ENCODE peak calls at places on chromosomes 1 and 21, in six cellular contexts. One of them, this sample, is unnamed.
A peak's percentile ranks its signal among the peaks of the same experiment; 100 is the strongest.

GRCh38 chr1:210627740-210628139 is 299.0 kb downstream of the HHAT start:
- DNase-seq in tibial artery: no peak
- DNase-seq in body of pancreas: no peak
- DNase-seq in astrocyte of the cerebellum: no peak
- DNase-seq in fibroblast of lung: no peak
- DNase-seq in fibroblast of pulmonary artery: no peak
- DNase-seq in this sample: no peak

GRCh38 chr1:73593379-73593778 is 604.6 kb downstream of the LRRIQ3 start:
- DNase-seq in tibial artery: no peak
- DNase-seq in body of pancreas: peak; percentile 32
- DNase-seq in astrocyte of the cerebellum: peak; percentile 49
- DNase-seq in fibroblast of lung: peak; percentile 13
- DNase-seq in fibroblast of pulmonary artery: peak; percentile 20
- DNase-seq in this sample: no peak

GRCh38 chr21:45818276-45818903 is 163.2 kb upstream of the COL6A1 start:
- DNase-seq in tibial artery: peak; percentile 11
- DNase-seq in body of pancreas: no peak
- DNase-seq in astrocyte of the cerebellum: peak; percentile 39
- DNase-seq in fibroblast of lung: peak; percentile 75
- DNase-seq in fibroblast of pulmonary artery: peak; percentile 81
- DNase-seq in this sample: peak; percentile 67

GRCh38 chr1:230073371-230074035 is 6.5 kb downstream of the GALNT2 start:
- DNase-seq in tibial artery: no peak
- DNase-seq in body of pancreas: no peak
- DNase-seq in astrocyte of the cerebellum: no peak
- DNase-seq in fibroblast of lung: peak; percentile 67
- DNase-seq in fibroblast of pulmonary artery: no peak
- DNase-seq in this sample: no peak

GRCh38 chr1:31013187-31013864 is 52.2 kb downstream of the PUM1 start:
- DNase-seq in tibial artery: no peak
- DNase-seq in body of pancreas: no peak
- DNase-seq in astrocyte of the cerebellum: no peak
- DNase-seq in fibroblast of lung: peak; percentile 39
- DNase-seq in fibroblast of pulmonary artery: peak; percentile 45
- DNase-seq in this sample: no peak

GRCh38 chr1:33170351-33171274 is 11.2 kb downstream of the TRIM62 start:
- DNase-seq in tibial artery: peak; percentile 49
- DNase-seq in body of pancreas: no peak
- DNase-seq in astrocyte of the cerebellum: no peak
- DNase-seq in fibroblast of lung: no peak
- DNase-seq in fibroblast of pulmonary artery: no peak
- DNase-seq in this sample: no peak

GRCh38 chr1:9183898-9184297 is 50.7 kb upstream of the H6PD start:
- DNase-seq in tibial artery: no peak
- DNase-seq in body of pancreas: no peak
- DNase-seq in astrocyte of the cerebellum: no peak
- DNase-seq in fibroblast of lung: no peak
- DNase-seq in fibroblast of pulmonary artery: no peak
- DNase-seq in this sample: no peak

GRCh38 chr1:67390041-67390887 is 39.9 kb downstream of the SERBP1 start:
- DNase-seq in tibial artery: no peak
- DNase-seq in body of pancreas: no peak
- DNase-seq in astrocyte of the cerebellum: peak; percentile 97
- DNase-seq in fibroblast of lung: no peak
- DNase-seq in fibroblast of pulmonary artery: peak; percentile 64
- DNase-seq in this sample: no peak

GRCh38 chr1:202627841-202628565 is 82.3 kb downstream of the SYT2 start:
- DNase-seq in tibial artery: no peak
- DNase-seq in body of pancreas: no peak
- DNase-seq in astrocyte of the cerebellum: no peak
- DNase-seq in fibroblast of lung: no peak
- DNase-seq in fibroblast of pulmonary artery: no peak
- DNase-seq in this sample: no peak

GRCh38 chr1:185560760-185561159 is 173.4 kb upstream of the HMCN1 start:
- DNase-seq in tibial artery: no peak
- DNase-seq in body of pancreas: no peak
- DNase-seq in astrocyte of the cerebellum: no peak
- DNase-seq in fibroblast of lung: no peak
- DNase-seq in fibroblast of pulmonary artery: no peak
- DNase-seq in this sample: no peak

GRCh38 chr1:40903106-40903505 is 40.9 kb upstream of the CITED4 start:
- DNase-seq in tibial artery: no peak
- DNase-seq in body of pancreas: no peak
- DNase-seq in astrocyte of the cerebellum: no peak
- DNase-seq in fibroblast of lung: no peak
- DNase-seq in fibroblast of pulmonary artery: no peak
- DNase-seq in this sample: no peak

GRCh38 chr1:54715493-54716298 is at the start of gene TTC4:
- DNase-seq in tibial artery: peak; percentile 89
- DNase-seq in body of pancreas: peak; percentile 80
- DNase-seq in astrocyte of the cerebellum: peak; percentile 39
- DNase-seq in fibroblast of lung: peak; percentile 79
- DNase-seq in fibroblast of pulmonary artery: peak; percentile 79
- DNase-seq in this sample: peak; percentile 36

GRCh38 chr1:162212713-162213112 is 143.2 kb downstream of the NOS1AP start:
- DNase-seq in tibial artery: no peak
- DNase-seq in body of pancreas: no peak
- DNase-seq in astrocyte of the cerebellum: no peak
- DNase-seq in fibroblast of lung: no peak
- DNase-seq in fibroblast of pulmonary artery: no peak
- DNase-seq in this sample: no peak

GRCh38 chr1:146012703-146013565 is 8.6 kb downstream of the HJV start:
- DNase-seq in tibial artery: no peak
- DNase-seq in body of pancreas: peak; percentile 76
- DNase-seq in astrocyte of the cerebellum: peak; percentile 77
- DNase-seq in fibroblast of lung: peak; percentile 88
- DNase-seq in fibroblast of pulmonary artery: peak; percentile 88
- DNase-seq in this sample: peak; percentile 76

GRCh38 chr1:105838071-105838470 is 1218.4 kb upstream of the PRMT6 start:
- DNase-seq in tibial artery: no peak
- DNase-seq in body of pancreas: no peak
- DNase-seq in astrocyte of the cerebellum: no peak
- DNase-seq in fibroblast of lung: no peak
- DNase-seq in fibroblast of pulmonary artery: no peak
- DNase-seq in this sample: no peak

GRCh38 chr1:10682449-10683365 is 113.7 kb downstream of the CASZ1 start:
- DNase-seq in tibial artery: no peak
- DNase-seq in body of pancreas: no peak
- DNase-seq in astrocyte of the cerebellum: no peak
- DNase-seq in fibroblast of lung: no peak
- DNase-seq in fibroblast of pulmonary artery: no peak
- DNase-seq in this sample: no peak

GRCh38 chr1:182143825-182144661 is 82.5 kb upstream of the ZNF648 start:
- DNase-seq in tibial artery: peak; percentile 94
- DNase-seq in body of pancreas: peak; percentile 80
- DNase-seq in astrocyte of the cerebellum: peak; percentile 24
- DNase-seq in fibroblast of lung: peak; percentile 90
- DNase-seq in fibroblast of pulmonary artery: peak; percentile 80
- DNase-seq in this sample: peak; percentile 67

GRCh38 chr1:44485229-44485932 is 80.3 kb downstream of the RNF220 start:
- DNase-seq in tibial artery: no peak
- DNase-seq in body of pancreas: peak; percentile 38
- DNase-seq in astrocyte of the cerebellum: peak; percentile 37
- DNase-seq in fibroblast of lung: peak; percentile 86
- DNase-seq in fibroblast of pulmonary artery: peak; percentile 94
- DNase-seq in this sample: peak; percentile 19

GRCh38 chr1:12173631-12174121 is 6.9 kb downstream of the TNFRSF1B start:
- DNase-seq in tibial artery: peak; percentile 80
- DNase-seq in body of pancreas: peak; percentile 77
- DNase-seq in astrocyte of the cerebellum: no peak
- DNase-seq in fibroblast of lung: no peak
- DNase-seq in fibroblast of pulmonary artery: no peak
- DNase-seq in this sample: no peak

GRCh38 chr1:246795094-246795671 is 71.0 kb downstream of the SCCPDH start:
- DNase-seq in tibial artery: peak; percentile 56
- DNase-seq in body of pancreas: no peak
- DNase-seq in astrocyte of the cerebellum: no peak
- DNase-seq in fibroblast of lung: no peak
- DNase-seq in fibroblast of pulmonary artery: no peak
- DNase-seq in this sample: no peak

GRCh38 chr1:212401042-212401441 is 13.6 kb downstream of the PACC1 start:
- DNase-seq in tibial artery: no peak
- DNase-seq in body of pancreas: no peak
- DNase-seq in astrocyte of the cerebellum: no peak
- DNase-seq in fibroblast of lung: no peak
- DNase-seq in fibroblast of pulmonary artery: no peak
- DNase-seq in this sample: no peak
- TF ChIP-seq CTCF in tibial artery: no peak
- TF ChIP-seq CTCF in body of pancreas: no peak
- TF ChIP-seq CTCF in astrocyte of the cerebellum: no peak
- TF ChIP-seq CTCF in fibroblast of lung: no peak
- TF ChIP-seq CTCF in fibroblast of pulmonary artery: no peak
- TF ChIP-seq CTCF in this sample: no peak

GRCh38 chr1:221449801-221450470 is 292.0 kb downstream of the DUSP10 start:
- DNase-seq in tibial artery: no peak
- DNase-seq in body of pancreas: no peak
- DNase-seq in astrocyte of the cerebellum: no peak
- DNase-seq in fibroblast of lung: no peak
- DNase-seq in fibroblast of pulmonary artery: peak; percentile 56
- DNase-seq in this sample: no peak
- H3K4me3 ChIP-seq in tibial artery: no peak overlapping the region
- H3K4me3 ChIP-seq in body of pancreas: no peak overlapping the region
- H3K4me3 ChIP-seq in astrocyte of the cerebellum: no peak overlapping the region
- H3K4me3 ChIP-seq in fibroblast of lung: no peak overlapping the region
- H3K4me3 ChIP-seq in fibroblast of pulmonary artery: no peak overlapping the region
- H3K4me3 ChIP-seq in this sample: no peak overlapping the region

DNA sequence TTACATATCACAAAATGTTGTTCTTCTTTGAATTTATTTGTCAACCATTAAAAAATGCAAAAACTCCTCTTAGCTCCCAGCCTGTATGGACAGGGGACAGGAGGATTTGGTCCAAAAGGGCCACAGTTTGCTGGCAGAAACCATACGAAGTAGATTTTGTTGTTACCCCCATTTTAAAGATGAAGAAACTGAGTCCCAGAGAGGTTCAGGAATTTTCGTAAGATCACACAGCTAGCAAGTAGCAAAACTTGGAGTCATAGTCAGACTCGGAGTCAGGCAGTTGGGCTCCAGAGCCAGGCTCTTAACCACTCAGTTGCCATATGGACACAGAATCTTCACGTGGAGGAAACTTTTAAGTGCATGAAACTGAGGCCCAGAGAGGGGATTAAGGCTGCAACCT is 91.4 kb downstream of the TAS1R2 start:
- DNase-seq in tibial artery: peak; percentile 32
- DNase-seq in body of pancreas: no peak
- DNase-seq in astrocyte of the cerebellum: no peak
- DNase-seq in fibroblast of lung: no peak
- DNase-seq in fibroblast of pulmonary artery: no peak
- DNase-seq in this sample: no peak
- TF ChIP-seq CTCF in tibial artery: no peak
- TF ChIP-seq CTCF in body of pancreas: no peak
- TF ChIP-seq CTCF in astrocyte of the cerebellum: no peak
- TF ChIP-seq CTCF in fibroblast of lung: no peak
- TF ChIP-seq CTCF in fibroblast of pulmonary artery: no peak
- TF ChIP-seq CTCF in this sample: no peak

GRCh38 chr1:192831706-192832355 is 23.0 kb downstream of the RGS2 start:
- DNase-seq in tibial artery: no peak
- DNase-seq in body of pancreas: no peak
- DNase-seq in astrocyte of the cerebellum: no peak
- DNase-seq in fibroblast of lung: no peak
- DNase-seq in fibroblast of pulmonary artery: peak; percentile 33
- DNase-seq in this sample: no peak

GRCh38 chr1:192830596-192831241 is 21.9 kb downstream of the RGS2 start:
- DNase-seq in tibial artery: no peak
- DNase-seq in body of pancreas: no peak
- DNase-seq in astrocyte of the cerebellum: no peak
- DNase-seq in fibroblast of lung: no peak
- DNase-seq in fibroblast of pulmonary artery: peak; percentile 17
- DNase-seq in this sample: no peak

GRCh38 chr1:192832492-192832891 is 23.7 kb downstream of the RGS2 start:
- DNase-seq in tibial artery: no peak
- DNase-seq in body of pancreas: no peak
- DNase-seq in astrocyte of the cerebellum: no peak
- DNase-seq in fibroblast of lung: no peak
- DNase-seq in fibroblast of pulmonary artery: no peak
- DNase-seq in this sample: no peak

GRCh38 chr1:192824511-192824910 is 15.7 kb downstream of the RGS2 start:
- DNase-seq in tibial artery: no peak
- DNase-seq in body of pancreas: no peak
- DNase-seq in astrocyte of the cerebellum: no peak
- DNase-seq in fibroblast of lung: no peak
- DNase-seq in fibroblast of pulmonary artery: peak; percentile 51
- DNase-seq in this sample: no peak

GRCh38 chr1:192826791-192827477 is 18.1 kb downstream of the RGS2 start:
- DNase-seq in tibial artery: no peak
- DNase-seq in body of pancreas: no peak
- DNase-seq in astrocyte of the cerebellum: no peak
- DNase-seq in fibroblast of lung: no peak
- DNase-seq in fibroblast of pulmonary artery: peak; percentile 47
- DNase-seq in this sample: peak; percentile 52
- H3K4me3 ChIP-seq in tibial artery: no peak overlapping the region
- H3K4me3 ChIP-seq in body of pancreas: no peak overlapping the region
- H3K4me3 ChIP-seq in astrocyte of the cerebellum: no peak overlapping the region
- H3K4me3 ChIP-seq in fibroblast of lung: no peak overlapping the region
- H3K4me3 ChIP-seq in fibroblast of pulmonary artery: no peak overlapping the region
- H3K4me3 ChIP-seq in this sample: no peak overlapping the region

GRCh38 chr1:98001764-98002163 is 80.9 kb upstream of the DPYD start:
- DNase-seq in tibial artery: no peak
- DNase-seq in body of pancreas: no peak
- DNase-seq in astrocyte of the cerebellum: no peak
- DNase-seq in fibroblast of lung: peak; percentile 45
- DNase-seq in fibroblast of pulmonary artery: peak; percentile 40
- DNase-seq in this sample: no peak
- TF ChIP-seq CTCF in tibial artery: peak; percentile 20
- TF ChIP-seq CTCF in body of pancreas: no peak
- TF ChIP-seq CTCF in astrocyte of the cerebellum: peak; percentile 27
- TF ChIP-seq CTCF in fibroblast of lung: peak; percentile 47
- TF ChIP-seq CTCF in fibroblast of pulmonary artery: peak; percentile 28
- TF ChIP-seq CTCF in this sample: peak; percentile 6

GRCh38 chr1:39842030-39842678 is 41.1 kb downstream of the TRIT1 start:
- DNase-seq in tibial artery: no peak
- DNase-seq in body of pancreas: no peak
- DNase-seq in astrocyte of the cerebellum: no peak
- DNase-seq in fibroblast of lung: no peak
- DNase-seq in fibroblast of pulmonary artery: no peak
- DNase-seq in this sample: no peak
- H3K4me3 ChIP-seq in tibial artery: no peak overlapping the region
- H3K4me3 ChIP-seq in body of pancreas: no peak overlapping the region
- H3K4me3 ChIP-seq in astrocyte of the cerebellum: no peak overlapping the region
- H3K4me3 ChIP-seq in fibroblast of lung: no peak overlapping the region
- H3K4me3 ChIP-seq in fibroblast of pulmonary artery: no peak overlapping the region
- H3K4me3 ChIP-seq in this sample: no peak overlapping the region